ENCODE peak calls at places on chromosomes 4 and X, in five cellular contexts. Z is left cardiac atrium; U is activated CD4-positive, alpha-beta T cell treated with anti-CD3 and anti-CD28 coated beads for 36 hours; N is lung; K is T-cell. H is an unnamed sample.

GRCh38 chr4:89929425-89930272 is 35.0 kb downstream of the MMRN1 start:
- ATAC-seq in U (peak; percentile 77), Z (no peak), K (peak; percentile 97), N (no peak), H (no peak)

GRCh38 chr4:68368566-68369473 is 18.9 kb upstream of the YTHDC1 start:
- ATAC-seq in U (no peak), K (no peak), Z (no peak), N (no peak), H (no peak)

GRCh38 chrX:21972721-21973120 is 32.2 kb downstream of the SMS start:
- ATAC-seq in N (no peak), Z (peak; percentile 78), K (peak; percentile 92), U (peak; percentile 81), H (no peak)

GRCh38 chrX:12327836-12328235 is 189.6 kb downstream of the FRMPD4 start:
- ATAC-seq in N (no peak), Z (no peak), K (no peak), U (no peak), H (no peak)

GRCh38 chrX:16870861-16871584 is 861 bp upstream of the RBBP7 start:
- ATAC-seq in Z (peak; percentile 13), K (peak; percentile 5), U (no peak), N (peak; percentile 1), H (no peak)

GRCh38 chr4:85929926-85930325 is 429.9 kb downstream of the MAPK10 start:
- ATAC-seq in K (no peak), Z (peak; percentile 36), U (no peak), N (no peak), H (no peak)

GRCh38 chr4:144589512-144589911 is 56.4 kb upstream of the HHIP start:
- ATAC-seq in N (no peak), K (no peak), Z (no peak), U (no peak), H (no peak)

GRCh38 chr4:80026080-80026479 is 46.9 kb downstream of the ANTXR2 start:
- ATAC-seq in K (no peak), N (no peak), Z (no peak), U (peak; percentile 39), H (no peak)

GRCh38 chr4:170716868-170717267 is 627.1 kb upstream of the AADAT start:
- ATAC-seq in Z (no peak), U (no peak), N (no peak), K (no peak), H (no peak)

GRCh38 chrX:39401483-39402110 is 600.3 kb downstream of the MID1IP1 start:
- ATAC-seq in N (no peak), K (no peak), U (peak; percentile 66), Z (no peak), H (no peak)

GRCh38 chrX:8823698-8824097 is 22.5 kb upstream of the FAM9A start:
- ATAC-seq in Z (no peak), K (no peak), N (no peak), U (no peak), H (no peak)

GRCh38 chrX:7244400-7244799 is 96.4 kb upstream of the PUDP start:
- ATAC-seq in Z (no peak), N (no peak), U (no peak), K (no peak), H (no peak)

GRCh38 chr4:163562496-163562895 is 68.0 kb downstream of the TMA16 start:
- ATAC-seq in Z (no peak), N (no peak), K (no peak), U (no peak), H (no peak)

GRCh38 chr4:147963839-147964238 is 232.0 kb downstream of the ARHGAP10 start:
- ATAC-seq in Z (peak; percentile 19), K (no peak), U (no peak), N (no peak), H (peak; percentile 42)

GRCh38 chr4:152577708-152578421 is 42.0 kb upstream of the FBXW7 start:
- ATAC-seq in N (no peak), Z (no peak), K (no peak), U (no peak), H (no peak)

GRCh38 chr4:76984127-76984526 is 34.6 kb downstream of the SEPTIN11 start:
- ATAC-seq in K (peak; percentile 69), N (no peak), U (peak; percentile 47), Z (peak; percentile 16), H (peak; percentile 17)

GRCh38 chr4:29082684-29083083 is 1637.5 kb upstream of the PCDH7 start:
- ATAC-seq in Z (no peak), K (no peak), U (no peak), N (no peak), H (no peak)

GRCh38 chrX:20420058-20420457 is 153.3 kb upstream of the RPS6KA3 start:
- ATAC-seq in K (no peak), N (no peak), Z (no peak), U (no peak), H (no peak)

GRCh38 chrX:154366666-154367055 is 7.8 kb downstream of the FLNA start:
- ATAC-seq in U (no peak), N (no peak), Z (no peak), K (no peak), H (no peak)

GRCh38 chr4:140735317-140735716 is 20.9 kb downstream of the TBC1D9 start:
- ATAC-seq in N (no peak), U (no peak), Z (no peak), K (no peak), H (no peak)

GRCh38 chrX:19658030-19658429 is 142.7 kb upstream of the MAP3K15 start:
- ATAC-seq in Z (peak; percentile 59), K (no peak), U (no peak), N (no peak), H (no peak)

GRCh38 chr4:155675709-155676429 is 9.2 kb downstream of the GUCY1A1 start:
- ATAC-seq in U (no peak), Z (peak; percentile 36), K (no peak), N (peak; percentile 44), H (peak; percentile 53)

GRCh38 chr4:123291329-123291728 is 105.3 kb upstream of the SPRY1 start:
- ATAC-seq in U (no peak), K (no peak), N (no peak), Z (no peak), H (no peak)

GRCh38 chrX:100652266-100652665 is 8.3 kb downstream of the SRPX2 start:
- ATAC-seq in N (no peak), Z (no peak), U (no peak), K (no peak), H (no peak)

GRCh38 chrX:106889468-106889867 is 13.7 kb downstream of the RIPPLY1 start:
- ATAC-seq in K (no peak), Z (no peak), U (no peak), N (no peak), H (no peak)

GRCh38 chrX:101395789-101396188 is 5.0 kb downstream of the RPL36A start:
- ATAC-seq in Z (no peak), K (no peak), N (no peak), U (no peak), H (peak; percentile 48)

GRCh38 chr4:15718959-15719358 is 16.1 kb downstream of the BST1 start:
- ATAC-seq in N (no peak), K (no peak), U (no peak), Z (no peak), H (no peak)

GRCh38 chr4:179110356-179110755 is 1668.1 kb upstream of the AGA start:
- ATAC-seq in Z (no peak), U (no peak), K (no peak), N (no peak), H (no peak)

GRCh38 chr4:102606846-102607440 is 105.8 kb downstream of the NFKB1 start:
- ATAC-seq in Z (no peak), K (no peak), N (no peak), U (no peak), H (no peak)

GRCh38 chr4:16227462-16227868 is 1.2 kb upstream of the TAPT1 start:
- ATAC-seq in U (no peak), N (no peak), Z (peak; percentile 26), K (peak; percentile 37), H (no peak)

GRCh38 chrX:65677954-65678469 is 10.6 kb downstream of the MSN start:
- ATAC-seq in K (no peak), Z (peak; percentile 70), N (no peak), U (no peak), H (peak; percentile 80)

GRCh38 chrX:84907324-84907946 is 96.2 kb upstream of the APOOL start:
- ATAC-seq in K (no peak), Z (no peak), N (no peak), U (no peak), H (no peak)

GRCh38 chr4:105620640-105621323 is 68.4 kb downstream of the ARHGEF38 start:
- ATAC-seq in N (peak; percentile 54), K (no peak), U (no peak), Z (peak; percentile 84), H (no peak)

GRCh38 chr4:182643801-182644311 is 273.3 kb downstream of the DCTD start:
- ATAC-seq in U (no peak), N (no peak), Z (peak; percentile 95), K (no peak), H (no peak)

GRCh38 chr4:39729557-39729956 is 31.6 kb downstream of the UBE2K start:
- ATAC-seq in K (no peak), U (no peak), Z (peak; percentile 19), N (no peak), H (no peak)

GRCh38 chrX:19156223-19156622 is 34.0 kb upstream of the ADGRG2 start:
- ATAC-seq in Z (peak; percentile 51), U (no peak), N (no peak), K (no peak), H (no peak)

GRCh38 chr4:94933799-94934198 is 176.0 kb downstream of the BMPR1B start:
- ATAC-seq in N (no peak), Z (no peak), U (no peak), K (no peak), H (no peak)

GRCh38 chrX:155027509-155028066 is 944 bp downstream of the FUNDC2 start:
- ATAC-seq in K (no peak), U (peak; percentile 47), N (no peak), Z (peak; percentile 64), H (peak; percentile 64)

H was measured in gastroesophageal sphincter.